ENCODE peak calls at places on chromosomes 6 and 20, in seven cellular contexts. One of them, this sample, is unnamed.

GRCh38 chr20:12383770-12384304 is 466.1 kb downstream of the BTBD3 start:
- DNase-seq in left ventricle myocardium superior: no peak
- DNase-seq in SW480: no peak
- DNase-seq in osteocyte: no peak
- DNase-seq in lower leg skin: no peak
- DNase-seq in GM12865: no peak
- DNase-seq in AG04450: no peak
- DNase-seq in this sample: no peak

GRCh38 chr20:25065625-25066338 is 7.8 kb upstream of the ACSS1 start:
- DNase-seq in left ventricle myocardium superior: peak; percentile 68
- DNase-seq in SW480: peak; percentile 79
- DNase-seq in osteocyte: no peak
- DNase-seq in lower leg skin: peak; percentile 94
- DNase-seq in GM12865: peak; percentile 79
- DNase-seq in AG04450: no peak
- DNase-seq in this sample: no peak

GRCh38 chr6:134345780-134346179 is 27.9 kb upstream of the SGK1 start:
- DNase-seq in left ventricle myocardium superior: peak; percentile 62
- DNase-seq in SW480: no peak
- DNase-seq in osteocyte: no peak
- DNase-seq in lower leg skin: no peak
- DNase-seq in GM12865: no peak
- DNase-seq in AG04450: no peak
- DNase-seq in this sample: peak; percentile 37

GRCh38 chr20:12028771-12029170 is 111.1 kb downstream of the BTBD3 start:
- DNase-seq in left ventricle myocardium superior: no peak
- DNase-seq in SW480: no peak
- DNase-seq in osteocyte: no peak
- DNase-seq in lower leg skin: no peak
- DNase-seq in GM12865: no peak
- DNase-seq in AG04450: no peak
- DNase-seq in this sample: no peak

GRCh38 chr6:3608159-3608558 is 143.4 kb downstream of the PXDC1 start:
- DNase-seq in left ventricle myocardium superior: no peak
- DNase-seq in SW480: no peak
- DNase-seq in osteocyte: peak; percentile 54
- DNase-seq in lower leg skin: no peak
- DNase-seq in GM12865: no peak
- DNase-seq in AG04450: no peak
- DNase-seq in this sample: no peak

GRCh38 chr6:89044988-89045387 is 35.6 kb upstream of the PNRC1 start:
- DNase-seq in left ventricle myocardium superior: peak; percentile 66
- DNase-seq in SW480: no peak
- DNase-seq in osteocyte: no peak
- DNase-seq in lower leg skin: no peak
- DNase-seq in GM12865: peak; percentile 13
- DNase-seq in AG04450: no peak
- DNase-seq in this sample: no peak

GRCh38 chr6:36563237-36563927 is 16.1 kb upstream of the STK38 start:
- DNase-seq in left ventricle myocardium superior: no peak
- DNase-seq in SW480: no peak
- DNase-seq in osteocyte: no peak
- DNase-seq in lower leg skin: no peak
- DNase-seq in GM12865: no peak
- DNase-seq in AG04450: no peak
- DNase-seq in this sample: no peak

GRCh38 chr20:37336369-37337207 is 9.4 kb upstream of the SRC start:
- DNase-seq in left ventricle myocardium superior: peak; percentile 71
- DNase-seq in SW480: no peak
- DNase-seq in osteocyte: no peak
- DNase-seq in lower leg skin: peak; percentile 93
- DNase-seq in GM12865: peak; percentile 97
- DNase-seq in AG04450: no peak
- DNase-seq in this sample: no peak

GRCh38 chr6:31794866-31795615 is 511 bp downstream of the VARS1 start:
- DNase-seq in left ventricle myocardium superior: peak; percentile 33
- DNase-seq in SW480: no peak
- DNase-seq in osteocyte: no peak
- DNase-seq in lower leg skin: no peak
- DNase-seq in GM12865: no peak
- DNase-seq in AG04450: no peak
- DNase-seq in this sample: no peak

GRCh38 chr6:106181664-106182418 is 95.7 kb downstream of the PRDM1 start:
- DNase-seq in left ventricle myocardium superior: no peak
- DNase-seq in SW480: no peak
- DNase-seq in osteocyte: no peak
- DNase-seq in lower leg skin: no peak
- DNase-seq in GM12865: peak; percentile 80
- DNase-seq in AG04450: no peak
- DNase-seq in this sample: peak; percentile 90

GRCh38 chr6:78089551-78089950 is 436.7 kb downstream of the MEI4 start:
- DNase-seq in left ventricle myocardium superior: no peak
- DNase-seq in SW480: no peak
- DNase-seq in osteocyte: no peak
- DNase-seq in lower leg skin: no peak
- DNase-seq in GM12865: no peak
- DNase-seq in AG04450: no peak
- DNase-seq in this sample: no peak

GRCh38 chr6:10369896-10370295 is 45.0 kb downstream of the TFAP2A start:
- DNase-seq in left ventricle myocardium superior: no peak
- DNase-seq in SW480: peak; percentile 58
- DNase-seq in osteocyte: no peak
- DNase-seq in lower leg skin: no peak
- DNase-seq in GM12865: peak; percentile 11
- DNase-seq in AG04450: no peak
- DNase-seq in this sample: no peak

GRCh38 chr20:34403063-34403827 is 40.2 kb downstream of the ITCH start:
- DNase-seq in left ventricle myocardium superior: no peak
- DNase-seq in SW480: no peak
- DNase-seq in osteocyte: no peak
- DNase-seq in lower leg skin: no peak
- DNase-seq in GM12865: peak; percentile 24
- DNase-seq in AG04450: no peak
- DNase-seq in this sample: no peak

GRCh38 chr6:73532288-73532687 is 11.5 kb upstream of the EEF1A1 start:
- DNase-seq in left ventricle myocardium superior: no peak
- DNase-seq in SW480: no peak
- DNase-seq in osteocyte: no peak
- DNase-seq in lower leg skin: no peak
- DNase-seq in GM12865: no peak
- DNase-seq in AG04450: no peak
- DNase-seq in this sample: no peak